ENCODE peak calls at places on chromosome 3, in five cellular contexts. J is IMR-90, S is mesenchymal stem cell, W is H9, X is trophoblast cell. E is an unnamed sample.

GRCh38 chr3:61723038-61723437 is 161.7 kb downstream of the PTPRG start:
- DNase-seq in W (no peak), X (no peak), J (no peak), S (no peak), E (no peak)

GRCh38 chr3:71688121-71688520 is 37.1 kb downstream of the EIF4E3 start:
- DNase-seq in J (no peak), X (peak), S (peak), W (no peak), E (no peak)

GRCh38 chr3:37511357-37511970 is 337.1 kb upstream of the LRRFIP2 start:
- DNase-seq in X (no peak), J (no peak), S (no peak), W (no peak), E (no peak)

GRCh38 chr3:127690106-127690505 is 17.4 kb downstream of the ABTB1 start:
- DNase-seq in W (no peak), J (peak), X (peak), S (peak), E (no peak)

GRCh38 chr3:128665362-128666021 is 14.9 kb upstream of the RPN1 start:
- DNase-seq in W (no peak), S (peak), X (no peak), J (no peak), E (no peak)

GRCh38 chr3:170835346-170835745 is 34.6 kb downstream of the RPL22L1 start:
- DNase-seq in W (no peak), J (no peak), X (no peak), S (peak), E (no peak)

GRCh38 chr3:170410428-170411029 is 8.1 kb upstream of the CLDN11 start:
- DNase-seq in X (no peak), S (peak), J (no peak), W (no peak), E (no peak)

GRCh38 chr3:116030131-116030850 is 407.0 kb downstream of the GAP43 start:
- DNase-seq in J (no peak), W (no peak), X (no peak), S (no peak), E (no peak)

GRCh38 chr3:46897031-46897430 is 19.5 kb downstream of the PTH1R start:
- DNase-seq in X (no peak), S (no peak), J (no peak), W (no peak), E (no peak)

GRCh38 chr3:140092883-140093536 is 158.0 kb downstream of the CLSTN2 start:
- DNase-seq in W (peak), X (no peak), S (no peak), J (no peak), E (no peak)

GRCh38 chr3:126678691-126679317 is 23.9 kb upstream of the TXNRD3 start:
- DNase-seq in X (no peak), J (no peak), W (no peak), S (no peak), E (no peak)

GRCh38 chr3:117407317-117407716 is 697.7 kb downstream of the TUSC7 start:
- DNase-seq in S (no peak), X (no peak), W (no peak), J (peak), E (no peak)

GRCh38 chr3:126352476-126353454 is 4.4 kb downstream of the KLF15 start:
- DNase-seq in S (no peak), X (peak), J (peak), W (no peak), E (no peak)

GRCh38 chr3:122660575-122660974 is 20.1 kb upstream of the PARP14 start:
- DNase-seq in W (peak), X (peak), J (no peak), S (no peak), E (no peak)

DNA sequence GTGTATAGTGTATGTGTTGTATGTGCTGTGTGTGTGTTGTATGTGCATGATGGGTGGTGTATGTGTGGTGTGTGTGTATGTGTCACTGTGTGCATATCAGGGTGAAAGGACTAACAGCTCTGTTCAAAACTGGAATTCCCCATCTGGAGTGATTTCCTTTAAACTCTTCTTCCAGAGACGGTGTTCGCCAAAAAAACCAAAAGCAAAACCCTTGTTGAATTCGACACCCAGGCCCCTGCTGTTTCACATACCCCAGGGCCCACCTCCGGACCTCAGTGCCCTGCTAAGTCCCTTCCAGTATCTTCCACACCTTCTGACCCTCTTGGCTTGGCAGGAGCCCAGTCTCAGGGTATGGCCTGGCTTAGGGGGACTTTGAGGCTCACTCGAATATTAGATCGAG is 44.9 kb upstream of the SEC13 start:
- DNase-seq in W (no peak), J (peak), S (peak), X (no peak), E (no peak)
- H3K14ac ChIP-seq in W (no peak), J (peak), S (no peak), X (no peak), E (no peak)

GRCh38 chr3:22724439-22724838 is 478.7 kb upstream of the UBE2E2 start:
- DNase-seq in X (no peak), S (no peak), W (no peak), J (no peak), E (no peak)
- H3K4me2 ChIP-seq in X (no peak), S (no peak), W (no peak), J (no peak), E (no peak)

GRCh38 chr3:114058646-114059045 is 2.1 kb downstream of the QTRT2 start:
- DNase-seq in J (peak), S (no peak), X (no peak), W (no peak), E (no peak)

GRCh38 chr3:114060906-114061655 is 4.5 kb downstream of the QTRT2 start:
- DNase-seq in X (no peak), S (no peak), J (no peak), W (no peak), E (no peak)

GRCh38 chr3:114057011-114057347 is 442 bp downstream of the QTRT2 start:
- DNase-seq in X (no peak), W (no peak), J (no peak), S (no peak), E (no peak)

GRCh38 chr3:114052216-114052615 is 4.1 kb downstream of the CCDC191 start:
- DNase-seq in S (no peak), W (no peak), X (no peak), J (peak), E (no peak)

DNA sequence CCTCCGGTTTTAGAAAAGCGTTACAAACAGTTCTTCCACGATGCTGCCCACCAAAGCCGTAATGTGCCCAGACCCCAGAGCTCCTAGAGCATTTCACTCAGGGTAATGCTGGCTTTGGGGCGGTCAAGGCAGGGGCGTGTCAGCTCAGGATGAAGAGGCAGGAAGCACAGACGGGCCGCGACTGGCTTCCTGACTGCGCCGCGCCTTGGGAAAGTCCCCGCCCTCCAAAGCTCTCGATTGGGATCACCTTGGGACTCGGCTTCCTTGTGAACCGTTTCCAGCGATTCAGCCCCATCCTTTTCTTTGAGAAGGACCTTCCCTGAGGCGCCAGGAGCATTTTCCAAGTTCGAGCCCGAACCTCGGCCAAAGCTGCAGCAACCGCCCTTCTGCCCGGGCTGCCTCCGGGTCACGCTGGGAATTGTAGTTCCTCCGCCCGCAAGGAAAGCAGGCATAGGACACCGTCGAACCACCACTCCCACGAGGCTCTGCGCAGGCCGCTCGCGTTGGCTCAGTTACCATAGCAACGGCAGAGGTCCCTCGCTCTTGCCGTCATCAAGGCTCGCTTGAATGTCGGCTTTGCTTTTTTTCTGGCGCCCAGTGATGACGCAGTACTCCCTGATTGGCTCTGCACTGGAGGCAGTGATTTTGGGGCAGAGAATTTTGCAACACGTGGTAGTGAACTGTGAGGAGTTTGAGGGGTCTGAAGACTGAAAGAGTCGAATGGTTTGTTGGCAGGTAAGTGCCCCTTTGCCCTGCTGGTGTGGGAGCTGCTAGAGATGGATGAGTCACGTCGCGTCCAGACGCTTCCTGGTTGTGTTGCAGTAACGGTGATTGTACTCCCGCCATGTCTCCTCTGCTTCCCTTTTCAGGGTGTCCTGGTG is at the start of the genes CCDC191 and QTRT2:
- DNase-seq in X (peak), J (peak), S (peak), W (peak), E (peak)
- H2BK5ac ChIP-seq in X (peak), J (peak), S (no peak), W (peak), E (no peak)

GRCh38 chr3:99128740-99129505 is 227.4 kb upstream of the DCBLD2 start:
- DNase-seq in W (no peak), J (peak), S (peak), X (peak), E (no peak)
- H3K14ac ChIP-seq in W (no peak), J (peak), S (no peak), X (no peak), E (no peak)

GRCh38 chr3:123791073-123791370 is 93.1 kb downstream of the MYLK start:
- DNase-seq in J (no peak), W (no peak), S (no peak), X (no peak), E (no peak)

GRCh38 chr3:123789760-123790159 is 94.4 kb downstream of the MYLK start:
- DNase-seq in S (peak), J (peak), X (peak), W (no peak), E (no peak)

GRCh38 chr3:123789160-123789559 is 95.0 kb downstream of the MYLK start:
- DNase-seq in X (peak), W (no peak), J (no peak), S (peak), E (no peak)

GRCh38 chr3:123791417-123791816 is 92.7 kb downstream of the MYLK start:
- DNase-seq in S (peak), J (peak), X (no peak), W (no peak), E (no peak)

DNA sequence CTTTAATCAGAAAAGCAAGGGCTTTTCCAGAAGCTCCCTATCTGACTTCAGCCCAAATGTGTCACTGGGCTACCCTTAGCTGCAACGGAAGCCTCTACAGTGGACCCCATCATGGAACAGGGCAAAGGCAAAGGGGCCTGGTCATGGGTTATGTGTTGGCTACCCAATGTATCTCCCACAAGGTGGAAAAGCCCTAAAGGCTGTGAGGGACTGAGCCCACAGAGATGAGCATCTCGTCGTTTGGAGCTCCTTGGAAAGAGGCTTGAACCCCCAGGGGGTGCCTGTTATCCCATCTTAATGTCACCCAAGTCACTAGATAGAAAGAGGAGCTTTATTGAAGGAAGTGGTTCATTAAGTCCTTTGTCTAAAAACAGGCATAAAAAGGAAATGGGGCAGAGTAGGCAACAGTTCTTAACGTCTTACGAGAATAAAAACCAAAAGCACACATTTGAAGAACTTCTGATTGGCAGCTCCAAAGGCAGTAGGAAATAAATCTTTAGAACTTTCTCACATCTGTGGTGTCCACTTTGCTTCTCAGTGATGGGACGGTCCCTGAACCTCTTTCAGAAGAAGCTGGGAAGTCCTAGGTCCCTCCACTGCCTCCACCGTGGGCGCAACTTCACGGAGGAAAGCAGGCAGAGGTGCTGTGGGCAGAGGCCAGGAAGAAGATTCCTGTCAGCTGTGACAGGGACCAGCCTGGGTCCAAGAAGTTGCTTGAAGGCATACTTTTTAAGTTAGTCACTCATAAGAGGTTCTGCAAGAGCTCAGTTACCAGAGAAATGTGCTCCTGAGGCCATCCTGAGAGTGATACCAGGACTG is 93.7 kb downstream of the MYLK start:
- DNase-seq in X (peak), W (no peak), J (peak), S (peak), E (no peak)
- H3K4me2 ChIP-seq in X (peak), W (no peak), J (no peak), S (no peak), E (no peak)

GRCh38 chr3:20185364-20185732 is 658 bp downstream of the SGO1 start:
- DNase-seq in S (peak), J (peak), X (no peak), W (no peak), E (no peak)
- H2BK5ac ChIP-seq in S (no peak), J (no peak), X (peak), W (no peak), E (no peak)

GRCh38 chr3:101685870-101686307 is 629 bp downstream of the RPL24 start:
- DNase-seq in J (no peak), X (no peak), S (no peak), W (no peak), E (no peak)
- H3K14ac ChIP-seq in J (peak), X (peak), S (no peak), W (peak), E (no peak)

E was measured in neuronal stem cell.